ENCODE peak calls at places on chromosomes 4 and X, in eight cellular contexts. M, G, K, U, S, W, I and F are unnamed samples.

GRCh38 chrX:96906741-96907140 is 23.0 kb downstream of the RPA4 start:
- DNase-seq in G (no peak), M (no peak), K (no peak), U (no peak), W (no peak), S (no peak), I (no peak), F (no peak)

GRCh38 chrX:13059269-13059668 is 14.8 kb upstream of the FAM9C start:
- DNase-seq in U (no peak), S (no peak), W (no peak), K (no peak), I (no peak), M (no peak), G (no peak), F (no peak)

GRCh38 chrX:152913354-152913753 is 15.5 kb downstream of the ZNF185 start:
- DNase-seq in I (no peak), S (no peak), M (no peak), U (no peak), K (no peak), G (no peak), W (no peak), F (no peak)

GRCh38 chrX:12702509-12703091 is 88.6 kb upstream of the PRPS2 start:
- DNase-seq in G (no peak), S (no peak), W (no peak), K (no peak), U (peak; percentile 16), M (no peak), I (no peak), F (no peak)

GRCh38 chr4:3299538-3300197 is 6.8 kb downstream of the RGS12 start:
- DNase-seq in G (no peak), U (no peak), M (no peak), S (peak; percentile 75), K (peak; percentile 26), W (peak; percentile 42), I (peak; percentile 18), F (no peak)

GRCh38 chr4:188955066-188955465 is 815.8 kb downstream of the TRIML1 start:
- DNase-seq in I (no peak), S (no peak), U (no peak), G (no peak), K (no peak), M (no peak), W (no peak), F (no peak)

GRCh38 chrX:150587585-150588503 is 19.4 kb downstream of the MTM1 start:
- DNase-seq in S (no peak), W (no peak), K (no peak), I (no peak), M (no peak), G (no peak), U (no peak), F (no peak)

GRCh38 chr4:33715996-33716395 is 2528.3 kb downstream of the ARAP2 start:
- DNase-seq in K (no peak), G (no peak), I (no peak), M (no peak), U (no peak), W (no peak), S (no peak), F (no peak)

GRCh38 chrX:27236681-27237080 is 226.5 kb downstream of the PPP4R3C start:
- DNase-seq in K (no peak), M (no peak), I (no peak), G (no peak), S (no peak), W (no peak), U (no peak), F (no peak)

GRCh38 chr4:90542216-90542615 is 415.0 kb downstream of the CCSER1 start:
- DNase-seq in G (no peak), I (no peak), W (no peak), K (no peak), U (no peak), S (no peak), M (no peak), F (no peak)

GRCh38 chr4:90545380-90545779 is 418.2 kb downstream of the CCSER1 start:
- DNase-seq in K (no peak), I (no peak), S (no peak), W (no peak), G (no peak), M (no peak), U (no peak), F (no peak)

GRCh38 chr4:90543419-90544170 is 416.4 kb downstream of the CCSER1 start:
- DNase-seq in U (no peak), S (no peak), I (no peak), G (no peak), W (no peak), K (no peak), M (no peak), F (no peak)

GRCh38 chr4:90540536-90540935 is 413.3 kb downstream of the CCSER1 start:
- DNase-seq in U (no peak), W (no peak), M (no peak), G (no peak), K (no peak), I (no peak), S (no peak), F (no peak)

DNA sequence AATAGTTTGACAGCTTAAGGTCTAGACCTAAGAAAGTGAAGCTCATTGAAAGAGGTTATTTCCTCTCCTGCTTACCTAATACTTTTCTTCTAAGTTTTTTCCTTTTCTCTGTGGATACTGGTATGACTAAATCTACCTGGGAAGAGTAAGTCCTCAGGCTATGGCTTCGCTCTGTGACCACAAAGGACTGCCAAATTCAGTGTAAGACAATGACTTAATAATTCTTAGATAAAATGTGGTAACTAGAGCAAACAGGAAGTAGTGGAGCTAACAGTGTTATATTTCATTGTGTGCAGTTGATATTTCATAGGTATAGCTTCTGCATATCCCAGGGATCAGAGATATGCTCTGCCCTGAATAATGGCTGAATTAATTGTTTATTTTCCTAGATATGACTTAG is 418.9 kb downstream of the CCSER1 start:
- DNase-seq in W (no peak), K (no peak), I (no peak), M (no peak), U (no peak), S (no peak), G (no peak), F (no peak)
- H3K4me3 ChIP-seq in W (no peak overlapping the region), K (no peak overlapping the region), I (no peak overlapping the region), M (no peak overlapping the region), U (no peak overlapping the region), S (no peak overlapping the region), G (no peak overlapping the region), F (no peak overlapping the region)

DNA sequence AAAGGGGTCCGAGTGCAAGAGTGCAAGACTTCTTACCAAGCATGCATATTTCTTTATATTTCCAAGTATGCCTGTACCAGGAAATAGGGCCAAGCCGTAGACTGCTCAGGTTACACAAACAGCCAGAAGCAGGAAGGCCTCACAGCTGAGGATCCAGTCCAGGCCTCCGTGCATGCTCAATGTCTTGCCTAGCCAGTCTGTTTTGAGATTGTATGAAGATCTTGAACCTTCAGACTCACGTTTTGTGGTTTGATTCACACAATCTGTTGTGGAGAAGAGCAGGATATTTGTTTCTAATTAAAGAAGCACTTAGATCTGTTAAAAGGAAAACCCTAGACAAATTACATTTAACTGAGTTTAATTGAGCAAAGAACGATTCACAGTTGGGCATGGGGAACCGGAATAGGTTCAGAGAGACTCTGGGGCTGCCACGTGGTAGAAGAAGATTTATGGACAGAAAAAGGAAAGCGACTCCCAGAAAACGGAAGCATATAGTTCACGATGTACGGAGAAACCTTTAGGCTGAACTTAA is 1.2 kb downstream of the MGST2 start:
- DNase-seq in S (no peak), G (no peak), U (no peak), K (no peak), M (no peak), I (peak; percentile 57), W (no peak), F (no peak)
- H3K4me3 ChIP-seq in S (no peak overlapping the region), G (peak overlapping the region; percentile 64), U (peak overlapping the region; percentile 51), K (peak overlapping the region; percentile 70), M (peak overlapping the region; percentile 57), I (peak overlapping the region; percentile 42), W (peak overlapping the region; percentile 44), F (peak overlapping the region; percentile 72)

GRCh38 chr4:145178740-145179139 is 1.6 kb downstream of the OTUD4 start:
- DNase-seq in I (no peak), S (no peak), M (no peak), U (peak; percentile 29), W (no peak), G (no peak), K (no peak), F (no peak)

GRCh38 chr4:145180298-145181090 is at the start of gene OTUD4:
- DNase-seq in K (peak; percentile 95), U (peak; percentile 95), M (peak; percentile 79), I (peak; percentile 97), W (peak; percentile 100), G (peak; percentile 97), S (peak; percentile 98), F (peak; percentile 96)

GRCh38 chr4:145181091-145181501 is 707 bp upstream of the OTUD4 start:
- DNase-seq in S (no peak), W (no peak), U (no peak), G (no peak), I (no peak), K (no peak), M (no peak), F (no peak)

GRCh38 chr4:145177906-145178538 is 2.4 kb downstream of the OTUD4 start:
- DNase-seq in U (no peak), K (no peak), G (no peak), M (no peak), W (no peak), I (no peak), S (no peak), F (no peak)

DNA sequence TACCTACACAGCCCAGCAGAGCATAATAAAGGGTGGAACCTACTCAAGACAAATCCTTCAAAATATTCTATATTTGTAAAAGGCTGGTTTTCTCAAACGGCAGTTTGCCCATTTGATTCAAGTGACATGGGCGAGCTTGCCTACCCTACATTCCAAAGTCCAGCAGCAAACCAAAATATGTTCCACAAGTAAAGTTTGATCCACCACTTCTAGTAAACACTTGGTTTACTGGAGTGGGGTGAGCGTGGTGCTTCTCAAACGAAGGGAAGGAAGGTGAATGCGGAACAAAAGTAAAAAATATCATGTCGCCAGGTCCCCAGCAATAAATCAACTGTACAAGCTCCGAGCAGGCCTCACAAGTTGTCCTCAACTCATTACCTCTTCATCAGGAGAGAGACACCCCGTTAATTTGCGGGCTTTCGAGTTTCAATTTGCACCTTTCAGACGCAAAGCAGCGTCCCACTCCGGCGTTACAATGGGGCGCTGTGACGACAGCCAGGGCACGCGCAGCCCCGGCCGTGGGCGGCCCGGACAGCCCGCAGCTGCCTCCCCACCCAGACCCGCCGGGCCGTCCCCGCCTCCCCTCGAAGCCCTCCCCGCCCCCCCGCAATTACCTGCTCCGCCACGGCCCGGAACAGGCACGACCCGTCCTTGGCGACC is 1.1 kb downstream of the OTUD4 start:
- DNase-seq in S (peak; percentile 91), I (peak; percentile 81), G (peak; percentile 82), U (peak; percentile 69), K (peak; percentile 52), M (peak; percentile 10), W (peak; percentile 94), F (peak; percentile 80)
- H3K4me3 ChIP-seq in S (peak overlapping the region; percentile 89), I (peak overlapping the region; percentile 65), G (peak overlapping the region; percentile 84), U (peak overlapping the region; percentile 80), K (peak overlapping the region; percentile 86), M (peak overlapping the region; percentile 86), W (peak overlapping the region; percentile 61), F (peak overlapping the region; percentile 90)

GRCh38 chr4:86848136-86848535 is 1.0 kb downstream of the SLC10A6 start:
- DNase-seq in U (no peak), I (no peak), M (no peak), K (no peak), W (no peak), S (no peak), G (no peak), F (no peak)
- H3K4me3 ChIP-seq in U (no peak overlapping the region), I (no peak overlapping the region), M (peak overlapping the region; percentile 49), K (no peak overlapping the region), W (no peak overlapping the region), S (peak overlapping the region; percentile 34), G (peak overlapping the region; percentile 3), F (peak overlapping the region; percentile 43)